ENCODE peak calls at places on chromosomes 16 and 17, in five cellular contexts. M is mesenteric fat pad; X is activated CD4-positive, alpha-beta T cell treated with anti-CD3 and anti-CD28 coated beads, Interleukin-2, amount 50 U/mL, for 24 hours; I is CD4-positive, alpha-beta memory T cell; L is activated T-helper 1 cell treated with Interleukin-2 at 50 U/mL for 16 hours. R is an unnamed sample.

GRCh38 chr17:42920922-42921321 is 20.3 kb downstream of the G6PC1 start:
- DNase-seq in M (no peak), X (no peak), I (no peak), L (no peak), R (no peak)

GRCh38 chr16:23557779-23558330 is 328 bp downstream of the UBFD1 start:
- DNase-seq in M (peak), X (peak), I (no peak), L (no peak), R (no peak)

GRCh38 chr17:40541060-40541872 is 24.0 kb downstream of the CCR7 start:
- DNase-seq in M (no peak), X (no peak), I (peak), L (peak), R (no peak)

GRCh38 chr17:1362065-1362848 is 37.8 kb downstream of the YWHAE start:
- DNase-seq in M (no peak), X (no peak), I (peak), L (no peak), R (no peak)

GRCh38 chr16:89009343-89010209 is 32.6 kb upstream of the CBFA2T3 start:
- DNase-seq in M (no peak), X (no peak), I (no peak), L (no peak), R (peak)

GRCh38 chr17:56598471-56598870 is 5.0 kb downstream of the NOG start:
- DNase-seq in M (no peak), X (no peak), I (no peak), L (no peak), R (no peak)

GRCh38 chr17:7834554-7834890 is 505 bp downstream of the KDM6B start:
- DNase-seq in M (peak), X (no peak), I (peak), L (no peak), R (no peak)

GRCh38 chr17:66764559-66764958 is 70.4 kb upstream of the CACNG5 start:
- DNase-seq in M (peak), X (no peak), I (no peak), L (no peak), R (no peak)

GRCh38 chr16:89700649-89701424 is 668 bp downstream of the SPATA2L start:
- DNase-seq in M (no peak), X (peak), I (peak), L (peak), R (peak)

GRCh38 chr16:2470603-2471015 is 488 bp upstream of the NTN3 start:
- DNase-seq in M (no peak), X (no peak), I (peak), L (no peak), R (peak)

GRCh38 chr17:28760561-28760960 is 16.8 kb downstream of the TRAF4 start:
- DNase-seq in M (peak), X (no peak), I (no peak), L (no peak), R (no peak)

GRCh38 chr16:2983706-2984136 is 3.5 kb upstream of the PKMYT1 start:
- DNase-seq in M (peak), X (peak), I (no peak), L (peak), R (peak)